ENCODE peak calls at places on chromosome 13, in five cellular contexts. L, Q, U, G and J are unnamed samples.

GRCh38 chr13:108326318-108326717 is 56.8 kb downstream of the TNFSF13B start:
- DNase-seq in L (no peak), Q (no peak), U (no peak), G (no peak), J (no peak)

GRCh38 chr13:51148952-51149573 is 38.0 kb upstream of the C13orf42 start:
- DNase-seq in L (peak; percentile 30), Q (no peak), U (peak; percentile 33), G (no peak), J (no peak)

GRCh38 chr13:105991622-105992254 is 543.7 kb downstream of the EFNB2 start:
- DNase-seq in L (peak; percentile 95), Q (no peak), U (no peak), G (no peak), J (peak; percentile 50)

GRCh38 chr13:35512271-35512920 is 35.9 kb upstream of the MAB21L1 start:
- DNase-seq in L (no peak), Q (no peak), U (no peak), G (no peak), J (no peak)

GRCh38 chr13:67023088-67023893 is 206.8 kb downstream of the PCDH9 start:
- DNase-seq in L (peak; percentile 69), Q (no peak), U (no peak), G (no peak), J (no peak)

GRCh38 chr13:94169783-94170513 is 309.5 kb downstream of the DCT start:
- DNase-seq in L (peak; percentile 23), Q (no peak), U (no peak), G (no peak), J (no peak)

GRCh38 chr13:78601886-78602560 is 1.3 kb downstream of the POU4F1 start:
- DNase-seq in L (no peak), Q (no peak), U (no peak), G (no peak), J (no peak)

GRCh38 chr13:107811233-107811632 is 404.1 kb downstream of the LIG4 start:
- DNase-seq in L (no peak), Q (no peak), U (no peak), G (no peak), J (no peak)

GRCh38 chr13:97215325-97215724 is 6.8 kb upstream of the MBNL2 start:
- DNase-seq in L (no peak), Q (no peak), U (no peak), G (no peak), J (no peak)

GRCh38 chr13:101919541-101920306 is 467.2 kb downstream of the ITGBL1 start:
- DNase-seq in L (no peak), Q (no peak), U (peak; percentile 39), G (no peak), J (no peak)

GRCh38 chr13:26025196-26025595 is 26.6 kb downstream of the SHISA2 start:
- DNase-seq in L (no peak), Q (no peak), U (no peak), G (no peak), J (no peak)

GRCh38 chr13:40344270-40345148 is 321.9 kb downstream of the FOXO1 start:
- DNase-seq in L (no peak), Q (no peak), U (no peak), G (no peak), J (no peak)

GRCh38 chr13:78940444-78940843 is 281.5 kb upstream of the OBI1 start:
- DNase-seq in L (no peak), Q (no peak), U (no peak), G (no peak), J (no peak)

GRCh38 chr13:109593230-109593629 is 193.2 kb downstream of the IRS2 start:
- DNase-seq in L (no peak), Q (no peak), U (no peak), G (no peak), J (no peak)

GRCh38 chr13:97660488-97661086 is 226.6 kb downstream of the RAP2A start:
- DNase-seq in L (no peak), Q (no peak), U (peak; percentile 18), G (no peak), J (no peak)

GRCh38 chr13:43428545-43429287 is 358.1 kb downstream of the ENOX1 start:
- DNase-seq in L (no peak), Q (no peak), U (no peak), G (no peak), J (no peak)

GRCh38 chr13:83515267-83515666 is 367.0 kb downstream of the SLITRK1 start:
- DNase-seq in L (no peak), Q (no peak), U (no peak), G (no peak), J (no peak)

GRCh38 chr13:110137677-110138008 is 169.3 kb downstream of the COL4A1 start:
- DNase-seq in L (peak; percentile 52), Q (no peak), U (peak; percentile 64), G (no peak), J (no peak)

GRCh38 chr13:98974053-98974452 is 3.8 kb downstream of the DOCK9 start:
- DNase-seq in L (no peak), Q (no peak), U (no peak), G (no peak), J (no peak)

GRCh38 chr13:102907886-102908515 is 62.2 kb downstream of the ERCC5 start:
- DNase-seq in L (no peak), Q (no peak), U (no peak), G (no peak), J (no peak)

GRCh38 chr13:22740264-22740663 is 440.5 kb upstream of the SGCG start:
- DNase-seq in L (no peak), Q (no peak), U (no peak), G (no peak), J (no peak)

GRCh38 chr13:108195861-108196260 is 19.5 kb downstream of the LIG4 start:
- DNase-seq in L (no peak), Q (no peak), U (no peak), G (no peak), J (no peak)

GRCh38 chr13:75760182-75760981 is 124.3 kb downstream of the LMO7 start:
- DNase-seq in L (no peak), Q (no peak), U (peak; percentile 21), G (no peak), J (no peak)

GRCh38 chr13:59684105-59684504 is 479.6 kb downstream of the DIAPH3 start:
- DNase-seq in L (no peak), Q (no peak), U (no peak), G (no peak), J (no peak)

GRCh38 chr13:39362652-39363390 is 240.2 kb downstream of the LHFPL6 start:
- DNase-seq in L (no peak), Q (no peak), U (no peak), G (no peak), J (no peak)

GRCh38 chr13:99425485-99426341 is 75.6 kb upstream of the TM9SF2 start:
- DNase-seq in L (no peak), Q (peak; percentile 75), U (no peak), G (no peak), J (no peak)

GRCh38 chr13:39784347-39784746 is 128.9 kb downstream of the COG6 start:
- DNase-seq in L (no peak), Q (no peak), U (no peak), G (no peak), J (no peak)

GRCh38 chr13:59413121-59413520 is 750.6 kb downstream of the DIAPH3 start:
- DNase-seq in L (no peak), Q (no peak), U (no peak), G (no peak), J (no peak)

GRCh38 chr13:40534456-40534855 is 132.0 kb downstream of the FOXO1 start:
- DNase-seq in L (no peak), Q (no peak), U (no peak), G (no peak), J (no peak)

GRCh38 chr13:111912991-111913781 is 153.8 kb upstream of the SOX1 start:
- DNase-seq in L (no peak), Q (peak; percentile 72), U (peak; percentile 8), G (peak; percentile 51), J (peak; percentile 88)

DNA sequence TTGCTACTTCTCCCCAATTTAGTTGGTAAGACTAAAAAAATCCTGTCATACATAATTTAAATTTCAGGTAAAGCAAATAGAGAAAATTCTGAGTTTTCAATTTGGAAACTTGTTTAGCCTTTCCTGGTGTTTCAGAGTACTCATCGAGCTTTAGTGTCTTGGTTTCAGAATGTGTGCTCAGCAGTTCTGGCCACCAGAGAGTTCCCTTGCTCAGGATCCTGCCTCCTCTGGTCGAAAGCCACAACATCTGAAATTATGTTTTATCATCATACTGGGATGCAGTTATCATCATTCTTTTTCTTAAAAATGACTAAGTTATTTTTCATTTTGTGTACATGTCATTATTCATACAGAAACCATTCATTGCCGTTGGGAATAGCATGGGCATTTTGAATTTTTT is 263.2 kb upstream of the SPRY2 start:
- DNase-seq in L (no peak), Q (no peak), U (peak; percentile 32), G (no peak), J (no peak)
- H3K4me1 ChIP-seq in L (no peaks in the 10 kb centered on the region), Q (peaks cover 2% of the 10 kb centered on the region), U (no peaks in the 10 kb centered on the region), G (no peaks in the 10 kb centered on the region), J (no peaks in the 10 kb centered on the region)

GRCh38 chr13:74040200-74040599 is 94.0 kb downstream of the KLF12 start:
- DNase-seq in L (no peak), Q (no peak), U (no peak), G (no peak), J (no peak)
- TF ChIP-seq CTCF in L (peak; percentile 24), Q (no peak), U (peak; percentile 50), G (peak; percentile 48), J (peak; percentile 37)

GRCh38 chr13:28817204-28817603 is 2.9 kb upstream of the MTUS2 start:
- DNase-seq in L (no peak), Q (no peak), U (no peak), G (no peak), J (no peak)
- H3K27me3 ChIP-seq in L (no peaks in the 10 kb centered on the region), Q (peaks cover 52% of the 10 kb centered on the region), U (peaks cover 8% of the 10 kb centered on the region), G (peaks cover 53% of the 10 kb centered on the region), J (no peaks in the 10 kb centered on the region)

GRCh38 chr13:33110386-33110712 is 94.1 kb downstream of the KL start:
- DNase-seq in L (no peak), Q (no peak), U (no peak), G (no peak), J (no peak)
- H3K4me1 ChIP-seq in L (peaks cover 8% of the 10 kb centered on the region), Q (peaks cover 49% of the 10 kb centered on the region), U (peaks cover 35% of the 10 kb centered on the region), G (peaks cover 34% of the 10 kb centered on the region), J (peaks cover 100% of the 10 kb centered on the region)

GRCh38 chr13:90627813-90628212 is 719.7 kb upstream of the MIR17HG start:
- DNase-seq in L (no peak), Q (no peak), U (no peak), G (no peak), J (no peak)
- TF ChIP-seq CTCF in L (no peak), Q (no peak), U (no peak), G (no peak), J (no peak)

GRCh38 chr13:74134777-74135305 is 637 bp upstream of the KLF12 start:
- DNase-seq in L (no peak), Q (no peak), U (peak; percentile 66), G (peak; percentile 85), J (peak; percentile 89)
- H3K27me3 ChIP-seq in L (no peaks in the 10 kb centered on the region), Q (no peaks in the 10 kb centered on the region), U (no peaks in the 10 kb centered on the region), G (no peaks in the 10 kb centered on the region), J (no peaks in the 10 kb centered on the region)

DNA sequence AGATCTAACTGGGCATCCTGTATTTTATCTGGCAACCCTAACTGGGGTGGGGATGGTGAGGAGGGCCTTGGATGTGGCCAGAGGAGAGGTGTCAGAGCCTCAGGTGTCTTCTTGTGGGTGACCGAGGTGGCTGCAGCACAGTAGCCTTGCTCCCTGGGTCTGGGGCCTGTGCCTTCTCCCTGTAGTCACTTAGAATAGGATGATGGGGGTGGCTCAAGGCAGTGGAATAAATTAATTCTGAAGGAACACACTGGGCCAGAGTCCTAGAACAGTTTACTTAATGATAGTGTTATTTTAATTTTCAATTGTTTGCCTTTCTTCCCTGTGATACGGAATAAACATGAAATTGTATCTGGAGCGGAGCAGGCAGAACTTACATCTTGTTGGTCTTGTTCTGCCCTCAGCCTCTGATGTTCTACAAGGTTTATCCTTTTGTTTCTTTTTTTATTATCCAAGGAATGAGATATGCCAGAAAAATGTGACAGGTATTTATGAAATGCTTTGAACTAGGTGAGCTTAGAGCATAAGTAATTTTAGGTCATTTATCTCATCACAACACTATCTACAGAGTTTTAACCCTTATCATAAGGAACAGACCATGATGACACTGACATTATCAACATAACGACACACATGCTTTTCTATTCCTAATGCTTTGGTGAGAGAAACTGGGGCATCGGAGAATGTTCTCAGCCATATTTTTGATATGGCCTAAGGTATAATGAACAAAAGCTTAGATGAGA is 51.4 kb downstream of the LRCH1 start:
- DNase-seq in L (no peak), Q (no peak), U (no peak), G (no peak), J (no peak)
- H3K4me1 ChIP-seq in L (peaks cover 13% of the 10 kb centered on the region), Q (peaks cover 73% of the 10 kb centered on the region), U (peaks cover 52% of the 10 kb centered on the region), G (peaks cover 57% of the 10 kb centered on the region), J (peaks cover 99% of the 10 kb centered on the region)